ENCODE peak calls at places on chromosomes 4 and X, in nine cellular contexts. A, G, Q, L, W, Z, H, Y and V are unnamed samples.

GRCh38 chr4:84632092-84632491 is 49.2 kb downstream of the CDS1 start:
- DNase-seq in L (no peak), Q (no peak), H (peak), Z (no peak), W (no peak), G (no peak), A (peak), Y (no peak), V (peak)

GRCh38 chr4:88442636-88443260 is 14.2 kb upstream of the HERC5 start:
- DNase-seq in G (peak), L (no peak), Q (no peak), Y (peak), H (no peak), W (no peak), Z (no peak), A (no peak), V (no peak)

GRCh38 chr4:8671712-8672290 is 79.2 kb downstream of the CPZ start:
- DNase-seq in L (no peak), Y (no peak), Q (no peak), H (no peak), A (no peak), G (no peak), Z (no peak), W (no peak), V (no peak)

GRCh38 chrX:133645251-133645650 is 230.0 kb upstream of the GPC4 start:
- DNase-seq in L (no peak), G (no peak), Y (no peak), A (no peak), Q (no peak), W (no peak), H (peak), Z (no peak), V (no peak)

GRCh38 chr4:53907772-53908171 is 156.6 kb downstream of the CHIC2 start:
- DNase-seq in L (no peak), A (no peak), Q (no peak), W (no peak), Y (no peak), H (no peak), Z (no peak), G (no peak), V (no peak)

GRCh38 chr4:94870151-94870550 is 112.4 kb downstream of the BMPR1B start:
- DNase-seq in A (no peak), Y (no peak), W (no peak), Q (no peak), G (no peak), L (no peak), H (no peak), Z (no peak), V (no peak)

GRCh38 chr4:15938182-15938581 is 358 bp downstream of the FGFBP1 start:
- DNase-seq in H (no peak), Z (no peak), Y (no peak), L (no peak), A (no peak), W (peak), Q (no peak), G (peak), V (no peak)

GRCh38 chr4:114217150-114217817 is 237.8 kb upstream of the ARSJ start:
- DNase-seq in A (no peak), H (no peak), Y (peak), L (no peak), G (no peak), W (no peak), Z (no peak), Q (no peak), V (no peak)

GRCh38 chr4:139738846-139739613 is 73.4 kb downstream of the MGST2 start:
- DNase-seq in Y (no peak), L (no peak), A (no peak), G (no peak), Z (no peak), W (no peak), H (no peak), Q (no peak), V (no peak)

GRCh38 chr4:139740121-139740520 is 74.5 kb downstream of the MGST2 start:
- DNase-seq in Z (peak), H (no peak), L (no peak), Y (peak), G (no peak), Q (no peak), W (peak), A (no peak), V (no peak)

GRCh38 chr4:139744232-139744631 is 78.6 kb downstream of the MGST2 start:
- DNase-seq in A (no peak), G (no peak), Y (no peak), Z (no peak), L (no peak), W (no peak), Q (no peak), H (no peak), V (no peak)

GRCh38 chr4:139743027-139743426 is 77.4 kb downstream of the MGST2 start:
- DNase-seq in H (no peak), L (no peak), Z (no peak), A (no peak), Y (no peak), W (no peak), Q (no peak), G (no peak), V (no peak)

GRCh38 chr4:139740531-139741041 is 75.0 kb downstream of the MGST2 start:
- DNase-seq in Q (no peak), L (no peak), H (peak), Z (peak), A (peak), W (peak), G (no peak), Y (peak), V (peak)
- TF ChIP-seq CTCF in Q (no peak), L (no peak), H (peak), Z (peak), A (peak), W (peak), G (no peak), Y (peak), V (peak)

GRCh38 chr4:173169178-173169427 is 492 bp downstream of the GALNT7 start:
- DNase-seq in Q (no peak), L (no peak), Z (no peak), G (no peak), H (no peak), Y (no peak), W (no peak), A (no peak), V (no peak)
- TF ChIP-seq CTCF in Q (no peak), L (no peak), Z (no peak), G (no peak), H (no peak), Y (no peak), W (no peak), A (peak), V (peak)

DNA sequence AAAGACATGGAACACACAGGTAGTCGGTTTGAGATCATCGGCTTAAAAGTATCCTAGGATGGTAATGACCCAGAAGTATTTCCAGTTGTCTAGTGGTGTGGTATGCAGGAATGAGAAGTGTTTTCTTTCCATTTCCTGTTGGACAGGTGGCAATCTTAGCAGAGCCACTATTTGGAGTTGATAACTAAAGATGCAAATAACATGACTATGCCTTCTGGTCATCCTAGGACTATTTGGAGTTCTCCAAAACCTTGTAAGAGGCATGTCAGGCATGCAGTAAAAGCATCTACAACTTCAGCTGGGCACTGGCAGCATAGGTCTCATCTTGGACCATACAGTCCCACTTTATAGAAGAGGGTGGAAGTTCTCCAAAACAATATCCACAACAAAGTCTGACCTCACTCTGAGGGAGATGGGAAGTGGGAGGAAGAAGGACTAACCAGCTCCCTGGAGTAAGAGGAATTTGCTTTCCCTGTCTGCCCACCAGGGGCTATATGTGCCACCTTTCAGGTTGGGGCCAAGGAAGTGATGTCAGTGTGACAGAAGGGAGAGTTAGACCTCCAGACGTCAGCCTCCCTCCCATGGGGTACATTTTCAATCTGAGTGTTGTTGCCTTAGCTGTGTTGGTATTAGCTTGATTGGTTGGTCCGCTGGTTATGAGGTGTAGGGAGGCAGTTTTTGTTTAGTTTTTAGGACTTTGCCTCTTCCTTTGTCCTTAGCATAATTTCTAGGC is 101.2 kb upstream of the MYOZ2 start:
- DNase-seq in Q (no peak), W (no peak), H (no peak), A (no peak), L (no peak), Z (no peak), G (peak), Y (no peak), V (no peak)
- TF ChIP-seq CTCF in Q (no peak), W (no peak), H (no peak), A (no peak), L (no peak), Z (no peak), G (peak), Y (no peak), V (no peak)

GRCh38 chrX:131802836-131803626 is 220.1 kb upstream of the STK26 start:
- DNase-seq in H (no peak), Z (peak), A (no peak), W (no peak), G (peak), L (peak), Y (peak), Q (no peak), V (no peak)
- TF ChIP-seq CTCF in H (peak), Z (peak), A (no peak), W (no peak), G (peak), L (peak), Y (peak), Q (no peak), V (peak)

GRCh38 chr4:7310441-7310840 is 118.1 kb downstream of the SORCS2 start:
- DNase-seq in L (no peak), W (no peak), Z (no peak), H (no peak), G (no peak), Y (no peak), Q (no peak), A (no peak), V (no peak)

GRCh38 chr4:7309636-7310035 is 117.3 kb downstream of the SORCS2 start:
- DNase-seq in L (no peak), G (no peak), Y (no peak), Z (no peak), W (no peak), Q (no peak), H (no peak), A (no peak), V (no peak)

GRCh38 chr4:7307391-7308099 is 115.2 kb downstream of the SORCS2 start:
- DNase-seq in A (no peak), G (no peak), L (no peak), Q (no peak), Z (no peak), W (no peak), H (peak), Y (no peak), V (no peak)

GRCh38 chr4:7306986-7307385 is 114.6 kb downstream of the SORCS2 start:
- DNase-seq in Q (no peak), Z (no peak), L (no peak), H (no peak), W (no peak), Y (no peak), G (no peak), A (no peak), V (no peak)

GRCh38 chr4:7309176-7309575 is 116.8 kb downstream of the SORCS2 start:
- DNase-seq in G (no peak), Y (no peak), H (no peak), Q (no peak), W (no peak), Z (no peak), L (no peak), A (no peak), V (no peak)
- TF ChIP-seq CTCF in G (no peak), Y (no peak), H (no peak), Q (no peak), W (no peak), Z (no peak), L (no peak), A (no peak), V (no peak)

GRCh38 chr4:1367230-1367935 is 20.4 kb downstream of the UVSSA start:
- DNase-seq in A (no peak), H (no peak), L (peak), Q (no peak), Z (no peak), G (no peak), Y (peak), W (peak), V (no peak)

GRCh38 chr4:1366371-1367229 is 19.6 kb downstream of the UVSSA start:
- DNase-seq in L (peak), Q (no peak), G (no peak), Z (peak), Y (peak), W (peak), A (no peak), H (no peak), V (no peak)

GRCh38 chr4:1364748-1365147 is 17.7 kb downstream of the UVSSA start:
- DNase-seq in H (no peak), Z (no peak), G (no peak), A (no peak), Y (peak), Q (no peak), L (no peak), W (no peak), V (no peak)

GRCh38 chr4:1364217-1364616 is 17.2 kb downstream of the UVSSA start:
- DNase-seq in H (no peak), Y (no peak), Z (no peak), A (no peak), G (no peak), Q (no peak), L (no peak), W (no peak), V (no peak)

DNA sequence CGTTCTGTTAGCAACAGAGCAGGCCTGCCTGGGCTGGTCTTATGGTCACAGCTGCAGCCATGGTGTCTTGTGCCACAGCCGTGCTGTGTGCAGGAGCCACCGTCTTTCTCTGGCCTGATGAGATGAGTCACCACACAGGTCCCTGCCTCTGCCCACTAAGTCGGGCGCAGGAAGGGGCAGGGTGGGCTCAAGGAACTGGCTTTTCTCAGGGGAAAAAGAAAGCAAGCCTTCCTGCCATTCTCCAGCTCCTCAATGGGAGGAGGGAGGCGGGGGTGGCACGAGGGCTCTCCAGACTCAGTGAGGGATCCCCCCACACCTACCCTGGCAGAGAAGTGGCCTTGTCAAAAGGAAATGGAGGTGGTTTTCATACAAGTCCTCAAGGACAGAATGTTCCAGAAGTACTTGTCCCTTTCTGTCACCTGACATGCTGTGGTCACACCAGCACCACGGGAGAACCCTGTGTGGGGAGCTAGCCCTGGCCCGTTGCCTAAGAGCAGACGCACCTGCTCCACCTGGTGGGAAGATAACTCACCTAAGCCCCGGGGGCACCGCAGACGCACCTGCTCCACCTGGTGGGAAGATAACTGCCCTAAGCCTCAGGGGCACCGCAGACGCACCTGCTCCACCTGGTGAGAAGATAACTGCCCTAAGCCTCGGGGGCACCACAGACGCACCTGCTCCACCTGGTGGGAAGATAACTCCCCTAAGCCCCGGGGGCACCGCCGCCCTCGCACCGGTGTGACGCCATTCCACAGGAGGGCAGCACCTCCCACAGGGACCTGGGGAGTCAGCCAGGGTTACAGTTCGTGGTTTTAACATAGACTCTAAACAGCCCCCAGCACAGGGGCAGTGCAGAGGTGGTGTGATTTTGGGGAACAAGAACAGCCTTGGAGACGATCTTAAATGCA is 18.5 kb downstream of the UVSSA start:
- DNase-seq in Q (no peak), Y (peak), A (no peak), L (peak), G (peak), W (peak), H (no peak), Z (no peak), V (no peak)
- TF ChIP-seq CTCF in Q (peak), Y (no peak), A (no peak), L (no peak), G (peak), W (no peak), H (no peak), Z (no peak), V (no peak)